ENCODE peak calls at places on chromosomes 11 and 22, in four cellular contexts. One of them, this sample, is unnamed.

GRCh38 chr22:47187558-47187957 is 425.1 kb downstream of the TBC1D22A start:
- DNase-seq in heart left ventricle: peak
- DNase-seq in right lobe of liver: no peak
- DNase-seq in iris pigment epithelial cell: no peak
- DNase-seq in this sample: no peak

GRCh38 chr11:17410606-17411379 is 22.3 kb upstream of the KCNJ11 start:
- DNase-seq in heart left ventricle: no peak
- DNase-seq in right lobe of liver: no peak
- DNase-seq in iris pigment epithelial cell: no peak
- DNase-seq in this sample: no peak

GRCh38 chr11:63884191-63884590 is 32.8 kb downstream of the RCOR2 start:
- DNase-seq in heart left ventricle: no peak
- DNase-seq in right lobe of liver: no peak
- DNase-seq in iris pigment epithelial cell: peak
- DNase-seq in this sample: peak

GRCh38 chr11:75203138-75203537 is 37.4 kb upstream of the TPBGL start:
- DNase-seq in heart left ventricle: no peak
- DNase-seq in right lobe of liver: no peak
- DNase-seq in iris pigment epithelial cell: no peak
- DNase-seq in this sample: no peak

GRCh38 chr11:94128746-94129504 is at the start of gene PANX1:
- DNase-seq in heart left ventricle: peak
- DNase-seq in right lobe of liver: peak
- DNase-seq in iris pigment epithelial cell: peak
- DNase-seq in this sample: peak

GRCh38 chr11:2916892-2917645 is 12.2 kb downstream of the PHLDA2 start:
- DNase-seq in heart left ventricle: no peak
- DNase-seq in right lobe of liver: no peak
- DNase-seq in iris pigment epithelial cell: no peak
- DNase-seq in this sample: no peak

GRCh38 chr11:65646288-65646734 is 8.4 kb downstream of the SIPA1 start:
- DNase-seq in heart left ventricle: peak
- DNase-seq in right lobe of liver: no peak
- DNase-seq in iris pigment epithelial cell: no peak
- DNase-seq in this sample: no peak

GRCh38 chr11:72812604-72812967 is 1.6 kb upstream of the ATG16L2 start:
- DNase-seq in heart left ventricle: no peak
- DNase-seq in right lobe of liver: no peak
- DNase-seq in iris pigment epithelial cell: no peak
- DNase-seq in this sample: no peak

GRCh38 chr11:69317401-69318092 is 23.6 kb downstream of the MYEOV start:
- DNase-seq in heart left ventricle: no peak
- DNase-seq in right lobe of liver: no peak
- DNase-seq in iris pigment epithelial cell: peak
- DNase-seq in this sample: peak

GRCh38 chr11:93236741-93237675 is 39.2 kb upstream of the SLC36A4 start:
- DNase-seq in heart left ventricle: no peak
- DNase-seq in right lobe of liver: no peak
- DNase-seq in iris pigment epithelial cell: peak
- DNase-seq in this sample: peak

GRCh38 chr11:19816040-19816439 is 103.4 kb downstream of the NAV2 start:
- DNase-seq in heart left ventricle: no peak
- DNase-seq in right lobe of liver: no peak
- DNase-seq in iris pigment epithelial cell: no peak
- DNase-seq in this sample: no peak

GRCh38 chr22:19126309-19126666 is 4.1 kb upstream of the DGCR2 start:
- DNase-seq in heart left ventricle: no peak
- DNase-seq in right lobe of liver: no peak
- DNase-seq in iris pigment epithelial cell: no peak
- DNase-seq in this sample: no peak

GRCh38 chr22:30821863-30822215 is 127.2 kb downstream of the OSBP2 start:
- DNase-seq in heart left ventricle: no peak
- DNase-seq in right lobe of liver: no peak
- DNase-seq in iris pigment epithelial cell: no peak
- DNase-seq in this sample: no peak

GRCh38 chr11:70448983-70449567 is 50.7 kb downstream of the CTTN start:
- DNase-seq in heart left ventricle: no peak
- DNase-seq in right lobe of liver: no peak
- DNase-seq in iris pigment epithelial cell: no peak
- DNase-seq in this sample: no peak

GRCh38 chr22:37679670-37680069 is 4.2 kb downstream of the LGALS1 start:
- DNase-seq in heart left ventricle: no peak
- DNase-seq in right lobe of liver: no peak
- DNase-seq in iris pigment epithelial cell: no peak
- DNase-seq in this sample: no peak

GRCh38 chr22:17357688-17358087 is 11.6 kb upstream of the CECR2 start:
- DNase-seq in heart left ventricle: no peak
- DNase-seq in right lobe of liver: no peak
- DNase-seq in iris pigment epithelial cell: no peak
- DNase-seq in this sample: no peak

GRCh38 chr11:31233425-31233824 is 136.1 kb downstream of the DCDC1 start:
- DNase-seq in heart left ventricle: no peak
- DNase-seq in right lobe of liver: no peak
- DNase-seq in iris pigment epithelial cell: peak
- DNase-seq in this sample: peak

GRCh38 chr11:23769214-23769613 is 727.6 kb upstream of the LUZP2 start:
- DNase-seq in heart left ventricle: no peak
- DNase-seq in right lobe of liver: no peak
- DNase-seq in iris pigment epithelial cell: no peak
- DNase-seq in this sample: no peak

GRCh38 chr11:72573380-72573949 is 100.8 kb downstream of the PDE2A start:
- DNase-seq in heart left ventricle: no peak
- DNase-seq in right lobe of liver: peak
- DNase-seq in iris pigment epithelial cell: peak
- DNase-seq in this sample: peak